ENCODE peak calls at places on chromosomes 12 and 14, in five cellular contexts. M, R, B, I and C are unnamed samples.

GRCh38 chr12:48069253-48069652 is 36.6 kb downstream of the SENP1 start:
- DNase-seq in M (no peak), R (no peak), B (no peak), I (peak), C (no peak)

GRCh38 chr14:99026471-99026870 is 245.5 kb downstream of the BCL11B start:
- DNase-seq in M (no peak), R (no peak), B (no peak), I (no peak), C (no peak)

GRCh38 chr14:103915616-103916015 is 12.6 kb upstream of the TDRD9 start:
- DNase-seq in M (no peak), R (no peak), B (no peak), I (no peak), C (no peak)

GRCh38 chr12:114480309-114481199 is 74.6 kb upstream of the TBX5 start:
- DNase-seq in M (no peak), R (no peak), B (no peak), I (peak), C (no peak)

GRCh38 chr14:103659631-103660030 is 30.6 kb downstream of the KLC1 start:
- DNase-seq in M (no peak), R (no peak), B (no peak), I (no peak), C (no peak)

GRCh38 chr12:126837697-126838096 is 1429.3 kb upstream of the TMEM132C start:
- DNase-seq in M (no peak), R (no peak), B (no peak), I (no peak), C (no peak)

GRCh38 chr14:26370118-26370517 is 227.7 kb downstream of the NOVA1 start:
- DNase-seq in M (no peak), R (no peak), B (no peak), I (peak), C (no peak)

GRCh38 chr12:117158911-117159310 is 31.4 kb downstream of the FBXO21 start:
- DNase-seq in M (no peak), R (no peak), B (no peak), I (peak), C (no peak)

GRCh38 chr12:123115409-123116111 is 35.3 kb downstream of the PITPNM2 start:
- DNase-seq in M (no peak), R (peak), B (peak), I (peak), C (no peak)

GRCh38 chr14:77409131-77409533 is 14.2 kb downstream of the NOXRED1 start:
- DNase-seq in M (no peak), R (no peak), B (no peak), I (no peak), C (peak)

GRCh38 chr12:50924131-50924438 is 28.3 kb upstream of the HIGD1C start:
- DNase-seq in M (no peak), R (no peak), B (no peak), I (no peak), C (no peak)

GRCh38 chr12:108418162-108418561 is 79.1 kb upstream of the CMKLR1 start:
- DNase-seq in M (no peak), R (no peak), B (no peak), I (no peak), C (no peak)

GRCh38 chr12:103505371-103506236 is 9.8 kb upstream of the C12orf42 start:
- DNase-seq in M (no peak), R (no peak), B (no peak), I (no peak), C (no peak)

GRCh38 chr12:93115198-93115601 is 186.1 kb upstream of the EEA1 start:
- DNase-seq in M (no peak), R (no peak), B (no peak), I (no peak), C (peak)

GRCh38 chr12:71070416-71071155 is 87.2 kb downstream of the TSPAN8 start:
- DNase-seq in M (no peak), R (no peak), B (no peak), I (no peak), C (no peak)

GRCh38 chr12:132736378-132736777 is 25.3 kb downstream of the ANKLE2 start:
- DNase-seq in M (no peak), R (no peak), B (no peak), I (no peak), C (no peak)

GRCh38 chr12:51922146-51922545 is 14.8 kb downstream of the ACVRL1 start:
- DNase-seq in M (no peak), R (no peak), B (no peak), I (no peak), C (no peak)

GRCh38 chr14:27427796-27428195 is 830.0 kb upstream of the NOVA1 start:
- DNase-seq in M (peak), R (no peak), B (no peak), I (no peak), C (no peak)

GRCh38 chr14:93967637-93968250 is 8.6 kb downstream of the ASB2 start:
- DNase-seq in M (no peak), R (no peak), B (peak), I (no peak), C (no peak)

GRCh38 chr12:916712-917445 is 32.6 kb downstream of the RAD52 start:
- DNase-seq in M (no peak), R (no peak), B (no peak), I (no peak), C (no peak)

GRCh38 chr14:58960945-58961731 is 227.3 kb upstream of the DAAM1 start:
- DNase-seq in M (no peak), R (no peak), B (no peak), I (no peak), C (no peak)

GRCh38 chr12:26112232-26112631 is 12.6 kb downstream of the BHLHE41 start:
- DNase-seq in M (no peak), R (no peak), B (no peak), I (no peak), C (no peak)

GRCh38 chr12:26113194-26113654 is 11.6 kb downstream of the BHLHE41 start:
- DNase-seq in M (no peak), R (peak), B (no peak), I (no peak), C (peak)

GRCh38 chr12:26114720-26115406 is 10.0 kb downstream of the BHLHE41 start:
- DNase-seq in M (no peak), R (no peak), B (no peak), I (no peak), C (peak)

GRCh38 chr12:26112703-26113147 is 12.1 kb downstream of the BHLHE41 start:
- DNase-seq in M (no peak), R (no peak), B (no peak), I (peak), C (no peak)

DNA sequence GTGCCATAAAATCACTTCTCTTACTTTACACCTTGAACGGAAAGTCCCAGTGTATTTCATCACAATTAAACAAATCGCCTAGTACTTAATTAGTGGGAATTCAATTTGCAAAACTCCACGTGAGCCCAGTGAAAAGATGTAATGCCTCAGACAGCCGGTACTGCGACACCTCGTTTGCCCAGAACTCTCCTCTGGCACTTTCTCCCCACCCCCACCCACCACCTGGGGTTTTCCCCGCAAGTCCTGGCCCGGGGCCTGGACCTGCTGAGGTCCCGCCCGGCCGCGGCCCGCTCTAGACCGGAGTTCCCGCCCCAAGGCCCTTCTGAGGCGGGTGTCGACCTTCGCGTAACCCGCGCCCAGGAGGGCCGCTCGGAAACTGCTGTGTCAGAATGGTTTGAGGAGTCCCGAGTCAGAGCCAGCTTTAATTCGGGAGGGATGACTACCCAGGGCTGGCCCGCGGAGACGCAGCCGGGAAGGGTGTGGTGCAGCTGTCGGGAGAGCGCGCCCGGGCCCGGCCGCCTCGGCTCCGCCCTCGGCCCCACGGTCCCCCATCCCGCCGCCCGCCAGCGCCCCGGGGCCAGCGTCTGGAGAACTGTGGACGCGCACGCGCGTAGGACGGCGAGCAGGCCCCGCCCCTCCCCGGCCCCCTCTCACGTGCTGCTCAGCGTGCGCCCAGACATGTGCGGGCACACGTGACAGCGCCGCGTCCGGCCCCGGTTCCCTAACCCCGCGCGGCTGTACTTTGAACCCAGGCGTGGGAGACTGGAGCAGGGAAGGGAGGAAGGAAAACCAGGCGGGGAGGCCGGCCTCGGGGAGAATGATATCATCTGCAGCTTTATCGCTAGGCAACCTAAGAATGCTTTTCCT is 10.8 kb downstream of the BHLHE41 start:
- DNase-seq in M (peak), R (peak), B (peak), I (peak), C (peak)
- TF ChIP-seq POLR2A in M (peak), R (peak), B (peak), I (peak), C (peak)

GRCh38 chr12:118372541-118373495 is at the start of gene TAOK3:
- DNase-seq in M (peak), R (peak), B (peak), I (peak), C (peak)
- TF ChIP-seq POLR2A in M (peak), R (peak), B (peak), I (peak), C (peak)

GRCh38 chr12:49550853-49551252 is 12.0 kb downstream of the KCNH3 start:
- DNase-seq in M (no peak), R (no peak), B (no peak), I (no peak), C (no peak)

GRCh38 chr12:49552014-49552413 is 13.2 kb downstream of the KCNH3 start:
- DNase-seq in M (no peak), R (no peak), B (no peak), I (no peak), C (no peak)

GRCh38 chr12:49552899-49553298 is 14.1 kb downstream of the KCNH3 start:
- DNase-seq in M (no peak), R (no peak), B (no peak), I (no peak), C (no peak)

GRCh38 chr12:49553512-49554088 is 14.3 kb downstream of the MCRS1 start:
- DNase-seq in M (peak), R (no peak), B (no peak), I (no peak), C (peak)

DNA sequence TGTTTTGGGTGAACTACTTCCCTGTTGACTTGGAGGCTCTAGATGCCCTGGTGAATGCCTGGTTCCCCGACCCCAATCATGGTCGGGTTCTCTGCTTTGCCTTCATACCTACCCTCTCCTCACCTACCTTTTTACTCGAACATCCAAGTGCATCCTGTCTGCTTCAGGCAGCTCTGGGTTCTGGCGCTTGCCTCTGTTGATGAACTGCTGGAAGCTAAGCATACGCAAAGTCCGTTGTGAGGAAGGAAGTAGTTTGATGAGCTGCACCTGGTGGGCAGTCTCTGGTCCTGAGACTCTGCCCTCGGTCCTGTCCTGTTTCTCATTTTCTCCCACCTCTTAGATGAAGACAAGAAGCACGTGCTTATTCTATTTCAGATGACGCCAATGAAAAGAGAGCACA is 13.6 kb downstream of the KCNH3 start:
- DNase-seq in M (no peak), R (no peak), B (no peak), I (no peak), C (no peak)
- TF ChIP-seq POLR2A in M (no peak), R (no peak), B (no peak), I (no peak), C (no peak)

GRCh38 chr12:63150255-63151060 is 543 bp downstream of the AVPR1A start:
- DNase-seq in M (no peak), R (no peak), B (no peak), I (no peak), C (peak)

GRCh38 chr12:63154560-63154959 is 3.6 kb upstream of the AVPR1A start:
- DNase-seq in M (no peak), R (no peak), B (no peak), I (no peak), C (no peak)

GRCh38 chr12:63151898-63152700 is 1.1 kb upstream of the AVPR1A start:
- DNase-seq in M (peak), R (peak), B (no peak), I (peak), C (peak)

GRCh38 chr12:63149884-63150254 is 1.1 kb downstream of the AVPR1A start:
- DNase-seq in M (no peak), R (no peak), B (no peak), I (no peak), C (peak)

DNA sequence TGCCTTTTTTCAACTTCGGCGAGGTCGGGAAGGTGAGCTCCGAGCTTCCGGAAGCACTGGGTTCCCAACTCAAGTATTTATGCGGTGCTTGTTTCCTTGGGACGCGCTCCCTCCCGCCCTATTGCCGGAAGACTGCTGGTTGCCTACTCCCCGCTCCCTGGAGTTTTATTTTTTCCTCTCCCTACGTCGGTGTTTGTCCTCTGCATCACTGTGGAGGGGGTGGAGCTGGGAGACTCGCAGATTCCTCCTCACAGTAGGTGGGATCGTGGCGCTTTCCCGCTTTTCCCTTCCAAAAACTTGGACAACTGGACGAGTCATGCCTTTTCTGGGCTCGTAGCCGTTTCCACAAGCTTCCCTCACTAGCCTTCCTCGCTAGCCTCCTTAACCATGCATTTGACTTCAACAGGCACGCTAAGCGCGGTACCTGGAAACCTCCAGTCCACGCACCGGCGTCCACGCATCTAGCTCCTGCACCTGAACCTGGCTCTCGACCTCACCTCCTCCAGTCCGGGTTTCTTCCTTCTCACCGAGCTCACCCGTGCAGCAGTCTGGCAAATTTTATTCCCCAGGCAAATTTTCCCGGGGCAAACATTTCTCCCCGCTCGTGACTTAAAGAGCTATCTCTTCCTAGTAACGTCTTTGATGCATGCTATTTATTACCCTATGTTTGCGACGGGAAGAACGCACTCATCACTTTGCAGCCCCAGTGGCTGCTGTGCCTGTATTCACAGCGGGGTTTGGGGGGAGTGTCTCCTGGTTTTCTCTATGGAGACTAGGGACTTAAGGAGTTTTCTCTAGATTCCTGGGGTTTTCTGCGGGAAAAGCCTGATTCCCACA is at the start of gene AVPR1A:
- DNase-seq in M (peak), R (no peak), B (no peak), I (no peak), C (peak)
- TF ChIP-seq POLR2A in M (no peak), R (no peak), B (no peak), I (no peak), C (no peak)

GRCh38 chr12:53045646-53046045 is 4.2 kb upstream of the TNS2 start:
- DNase-seq in M (no peak), R (peak), B (no peak), I (no peak), C (no peak)
- TF ChIP-seq POLR2A in M (no peak), R (no peak), B (no peak), I (no peak), C (no peak)

GRCh38 chr14:73612339-73613045 is at the start of gene ACOT6:
- DNase-seq in M (peak), R (peak), B (peak), I (peak), C (peak)

GRCh38 chr14:73613046-73613383 is 698 bp downstream of the ACOT6 start:
- DNase-seq in M (no peak), R (peak), B (no peak), I (no peak), C (peak)

GRCh38 chr14:73613419-73613963 is 1.2 kb downstream of the ACOT6 start:
- DNase-seq in M (no peak), R (no peak), B (no peak), I (no peak), C (no peak)

GRCh38 chr14:73607241-73607640 is 5.1 kb upstream of the ACOT6 start:
- DNase-seq in M (no peak), R (no peak), B (no peak), I (no peak), C (no peak)

GRCh38 chr14:73610692-73611091 is 1.6 kb upstream of the ACOT6 start:
- DNase-seq in M (no peak), R (no peak), B (no peak), I (peak), C (no peak)
- TF ChIP-seq POLR2A in M (no peak), R (no peak), B (no peak), I (no peak), C (no peak)

DNA sequence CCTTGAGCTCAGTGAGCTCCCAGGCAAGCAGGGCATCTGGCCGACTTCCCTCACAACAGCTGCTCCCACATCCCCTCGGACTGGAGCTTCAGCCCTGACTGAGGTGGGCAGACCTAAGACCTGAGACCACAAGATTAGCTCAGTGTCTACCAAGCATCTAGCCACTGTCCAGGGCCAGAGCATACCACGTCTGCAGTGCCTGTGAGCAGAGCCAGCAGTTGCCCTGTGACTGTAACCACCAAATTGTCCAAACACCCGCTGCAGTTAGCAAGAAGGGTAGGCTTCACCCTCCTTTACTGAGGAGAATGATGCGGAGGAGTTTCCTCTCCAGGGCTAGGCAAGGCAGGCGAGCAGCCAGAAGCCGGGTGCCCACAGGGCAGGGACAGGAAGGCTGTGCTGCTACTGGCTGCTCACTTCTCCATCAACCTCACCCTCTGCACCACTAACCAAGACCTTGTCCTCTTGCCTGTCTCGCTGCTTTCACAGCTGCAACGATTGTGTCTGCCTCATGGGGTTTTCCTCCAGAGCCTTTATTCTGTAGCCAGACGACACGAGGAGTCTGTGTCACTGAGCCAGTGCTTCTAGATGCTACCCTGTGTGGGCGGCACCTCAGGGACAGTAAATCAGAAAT is 53.9 kb downstream of the ANAPC7 start:
- DNase-seq in M (no peak), R (no peak), B (no peak), I (no peak), C (no peak)
- TF ChIP-seq POLR2A in M (no peak), R (no peak), B (no peak), I (no peak), C (no peak)

GRCh38 chr14:24390696-24391468 is 7.9 kb upstream of the NYNRIN start:
- DNase-seq in M (no peak), R (no peak), B (no peak), I (no peak), C (no peak)

GRCh38 chr14:24389266-24389855 is 9.4 kb upstream of the NYNRIN start:
- DNase-seq in M (no peak), R (no peak), B (no peak), I (peak), C (no peak)

GRCh38 chr14:24395609-24396580 is 2.9 kb upstream of the NYNRIN start:
- DNase-seq in M (no peak), R (no peak), B (no peak), I (no peak), C (no peak)

GRCh38 chr14:24394275-24394674 is 4.5 kb upstream of the NYNRIN start:
- DNase-seq in M (no peak), R (no peak), B (no peak), I (no peak), C (peak)

GRCh38 chr14:24392327-24393098 is 6.3 kb upstream of the NYNRIN start:
- DNase-seq in M (peak), R (no peak), B (no peak), I (peak), C (no peak)
- TF ChIP-seq POLR2A in M (no peak), R (no peak), B (no peak), I (no peak), C (no peak)

DNA sequence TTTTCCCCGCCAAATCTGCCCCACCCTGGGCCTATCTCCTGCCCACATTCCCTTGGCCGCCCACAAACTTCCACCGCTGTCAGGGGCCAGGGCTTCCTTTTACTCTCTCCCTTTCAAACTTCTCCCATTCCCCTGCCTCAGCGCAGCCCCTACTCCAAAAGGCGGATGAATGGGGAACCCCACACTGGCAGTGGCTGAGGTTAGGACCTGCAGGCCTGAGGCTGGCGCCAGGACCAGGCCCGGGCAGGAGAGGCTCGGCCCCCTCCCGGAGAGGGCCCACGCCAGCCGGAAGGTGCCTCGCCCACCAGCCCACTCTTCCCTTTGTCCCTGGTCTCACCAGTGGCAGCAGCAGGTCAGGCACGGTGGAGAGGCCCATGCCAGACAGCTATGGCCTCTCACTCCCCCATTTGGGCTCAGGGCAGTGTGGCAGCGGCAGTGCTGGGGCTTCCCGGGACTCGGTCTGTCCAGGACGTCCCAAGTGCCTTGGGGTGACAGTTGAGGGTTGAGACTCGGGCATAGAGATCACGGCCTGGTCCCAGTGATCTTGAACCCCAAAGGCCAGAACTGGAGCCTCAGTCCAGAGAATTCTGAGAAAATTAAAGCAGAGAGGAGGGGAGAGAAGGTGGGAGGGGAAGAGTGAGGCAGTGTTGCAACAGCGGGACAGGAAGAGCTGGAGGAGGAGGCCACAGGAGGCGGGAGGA is at the start of gene TNFRSF1A:
- DNase-seq in M (peak), R (peak), B (peak), I (peak), C (peak)
- TF ChIP-seq POLR2A in M (peak), R (no peak), B (peak), I (no peak), C (peak)